ENCODE peak calls at places on chromosomes 6 and 20, in four cellular contexts. One of them, this sample, is unnamed. For H3K36me3, the result is how much of the 10 kb centered on the place peaks cover.

GRCh38 chr6:89148016-89148750 is 2.3 kb downstream of the PM20D2 start:
- DNase-seq in GM12878: no peak
- DNase-seq in brain microvascular endothelial cell: no peak
- DNase-seq in lung: no peak
- DNase-seq in this sample: no peak

GRCh38 chr6:130587778-130588520 is 222.1 kb downstream of the TMEM200A start:
- DNase-seq in GM12878: no peak
- DNase-seq in brain microvascular endothelial cell: peak
- DNase-seq in lung: no peak
- DNase-seq in this sample: no peak

GRCh38 chr20:33296206-33296605 is 13.2 kb downstream of the BPIFB1 start:
- DNase-seq in GM12878: no peak
- DNase-seq in brain microvascular endothelial cell: no peak
- DNase-seq in lung: no peak
- DNase-seq in this sample: no peak

GRCh38 chr6:111764238-111765182 is 108.7 kb downstream of the FYN start:
- DNase-seq in GM12878: peak
- DNase-seq in brain microvascular endothelial cell: peak
- DNase-seq in lung: no peak
- DNase-seq in this sample: peak

GRCh38 chr20:47785900-47786762 is 850 bp upstream of the SULF2 start:
- DNase-seq in GM12878: no peak
- DNase-seq in brain microvascular endothelial cell: peak
- DNase-seq in lung: peak
- DNase-seq in this sample: peak

GRCh38 chr20:59299961-59300340 is 460 bp upstream of the EDN3 start:
- DNase-seq in GM12878: no peak
- DNase-seq in brain microvascular endothelial cell: no peak
- DNase-seq in lung: no peak
- DNase-seq in this sample: no peak

GRCh38 chr20:36145877-36146707 is 8.4 kb upstream of the EPB41L1 start:
- DNase-seq in GM12878: no peak
- DNase-seq in brain microvascular endothelial cell: no peak
- DNase-seq in lung: no peak
- DNase-seq in this sample: no peak

GRCh38 chr6:56575736-56576135 is 67.0 kb downstream of the DST start:
- DNase-seq in GM12878: no peak
- DNase-seq in brain microvascular endothelial cell: no peak
- DNase-seq in lung: no peak
- DNase-seq in this sample: no peak

GRCh38 chr6:138664740-138665139 is 108.8 kb upstream of the CCDC28A start:
- DNase-seq in GM12878: no peak
- DNase-seq in brain microvascular endothelial cell: no peak
- DNase-seq in lung: no peak
- DNase-seq in this sample: no peak

GRCh38 chr6:41901882-41902519 is 6.8 kb upstream of the USP49 start:
- DNase-seq in GM12878: no peak
- DNase-seq in brain microvascular endothelial cell: no peak
- DNase-seq in lung: no peak
- DNase-seq in this sample: no peak

GRCh38 chr20:56924316-56924975 is 295.3 kb downstream of the TFAP2C start:
- DNase-seq in GM12878: no peak
- DNase-seq in brain microvascular endothelial cell: no peak
- DNase-seq in lung: no peak
- DNase-seq in this sample: no peak

GRCh38 chr6:90285611-90286381 is 10.8 kb downstream of the BACH2 start:
- DNase-seq in GM12878: peak
- DNase-seq in brain microvascular endothelial cell: peak
- DNase-seq in lung: peak
- DNase-seq in this sample: peak

GRCh38 chr6:10248378-10248843 is 166.5 kb downstream of the TFAP2A start:
- DNase-seq in GM12878: no peak
- DNase-seq in brain microvascular endothelial cell: peak
- DNase-seq in lung: no peak
- DNase-seq in this sample: no peak

GRCh38 chr6:114398481-114398880 is 55.7 kb upstream of the HS3ST5 start:
- DNase-seq in GM12878: no peak
- DNase-seq in brain microvascular endothelial cell: no peak
- DNase-seq in lung: no peak
- DNase-seq in this sample: no peak

GRCh38 chr6:136840612-136841011 is 18.2 kb downstream of the PEX7 start:
- DNase-seq in GM12878: no peak
- DNase-seq in brain microvascular endothelial cell: no peak
- DNase-seq in lung: no peak
- DNase-seq in this sample: no peak

GRCh38 chr6:156976144-156977088 is 199.2 kb downstream of the ARID1B start:
- DNase-seq in GM12878: no peak
- DNase-seq in brain microvascular endothelial cell: no peak
- DNase-seq in lung: no peak
- DNase-seq in this sample: no peak

GRCh38 chr6:20868397-20869185 is 334.3 kb downstream of the CDKAL1 start:
- DNase-seq in GM12878: no peak
- DNase-seq in brain microvascular endothelial cell: no peak
- DNase-seq in lung: no peak
- DNase-seq in this sample: no peak

GRCh38 chr6:166360243-166361079 is 18.1 kb upstream of the SFT2D1 start:
- DNase-seq in GM12878: no peak
- DNase-seq in brain microvascular endothelial cell: no peak
- DNase-seq in lung: no peak
- DNase-seq in this sample: no peak

GRCh38 chr6:11710968-11711643 is 67.5 kb downstream of the ADTRP start:
- DNase-seq in GM12878: no peak
- DNase-seq in brain microvascular endothelial cell: no peak
- DNase-seq in lung: no peak
- DNase-seq in this sample: no peak

GRCh38 chr20:19628570-19629134 is 129.4 kb upstream of the RIN2 start:
- DNase-seq in GM12878: peak
- DNase-seq in brain microvascular endothelial cell: peak
- DNase-seq in lung: peak
- DNase-seq in this sample: peak

GRCh38 chr6:119307041-119307440 is 42.5 kb downstream of the MAN1A1 start:
- DNase-seq in GM12878: no peak
- DNase-seq in brain microvascular endothelial cell: no peak
- DNase-seq in lung: no peak
- DNase-seq in this sample: no peak

GRCh38 chr6:7414811-7415210 is 25.2 kb downstream of the RIOK1 start:
- DNase-seq in GM12878: no peak
- DNase-seq in brain microvascular endothelial cell: peak
- DNase-seq in lung: no peak
- DNase-seq in this sample: no peak

GRCh38 chr6:155314773-155315515 is 660 bp upstream of the TFB1M start:
- DNase-seq in GM12878: peak
- DNase-seq in brain microvascular endothelial cell: peak
- DNase-seq in lung: peak
- DNase-seq in this sample: no peak

GRCh38 chr20:60113024-60113724 is 155.0 kb downstream of the CDH26 start:
- DNase-seq in GM12878: no peak
- DNase-seq in brain microvascular endothelial cell: no peak
- DNase-seq in lung: no peak
- DNase-seq in this sample: no peak

GRCh38 chr20:34538671-34539123 is 19.8 kb upstream of the MAP1LC3A start:
- DNase-seq in GM12878: no peak
- DNase-seq in brain microvascular endothelial cell: peak
- DNase-seq in lung: peak
- DNase-seq in this sample: no peak

GRCh38 chr20:31555203-31555602 is 41.0 kb downstream of the HM13 start:
- DNase-seq in GM12878: no peak
- DNase-seq in brain microvascular endothelial cell: no peak
- DNase-seq in lung: no peak
- DNase-seq in this sample: no peak

GRCh38 chr20:62752671-62753501 is 43.4 kb upstream of the MRGBP start:
- DNase-seq in GM12878: no peak
- DNase-seq in brain microvascular endothelial cell: no peak
- DNase-seq in lung: no peak
- DNase-seq in this sample: no peak

GRCh38 chr20:25579081-25579770 is 6.1 kb downstream of the NINL start:
- DNase-seq in GM12878: no peak
- DNase-seq in brain microvascular endothelial cell: peak
- DNase-seq in lung: no peak
- DNase-seq in this sample: no peak

GRCh38 chr6:32370510-32370909 is 1.2 kb downstream of the TSBP1 start:
- DNase-seq in GM12878: no peak
- DNase-seq in brain microvascular endothelial cell: no peak
- DNase-seq in lung: no peak
- DNase-seq in this sample: no peak

GRCh38 chr6:122376246-122376645 is 23.2 kb upstream of the HSF2 start:
- DNase-seq in GM12878: no peak
- DNase-seq in brain microvascular endothelial cell: no peak
- DNase-seq in lung: no peak
- DNase-seq in this sample: no peak

GRCh38 chr6:167856474-167856873 is 29.8 kb downstream of the AFDN start:
- DNase-seq in GM12878: no peak
- DNase-seq in brain microvascular endothelial cell: no peak
- DNase-seq in lung: no peak
- DNase-seq in this sample: no peak

DNA sequence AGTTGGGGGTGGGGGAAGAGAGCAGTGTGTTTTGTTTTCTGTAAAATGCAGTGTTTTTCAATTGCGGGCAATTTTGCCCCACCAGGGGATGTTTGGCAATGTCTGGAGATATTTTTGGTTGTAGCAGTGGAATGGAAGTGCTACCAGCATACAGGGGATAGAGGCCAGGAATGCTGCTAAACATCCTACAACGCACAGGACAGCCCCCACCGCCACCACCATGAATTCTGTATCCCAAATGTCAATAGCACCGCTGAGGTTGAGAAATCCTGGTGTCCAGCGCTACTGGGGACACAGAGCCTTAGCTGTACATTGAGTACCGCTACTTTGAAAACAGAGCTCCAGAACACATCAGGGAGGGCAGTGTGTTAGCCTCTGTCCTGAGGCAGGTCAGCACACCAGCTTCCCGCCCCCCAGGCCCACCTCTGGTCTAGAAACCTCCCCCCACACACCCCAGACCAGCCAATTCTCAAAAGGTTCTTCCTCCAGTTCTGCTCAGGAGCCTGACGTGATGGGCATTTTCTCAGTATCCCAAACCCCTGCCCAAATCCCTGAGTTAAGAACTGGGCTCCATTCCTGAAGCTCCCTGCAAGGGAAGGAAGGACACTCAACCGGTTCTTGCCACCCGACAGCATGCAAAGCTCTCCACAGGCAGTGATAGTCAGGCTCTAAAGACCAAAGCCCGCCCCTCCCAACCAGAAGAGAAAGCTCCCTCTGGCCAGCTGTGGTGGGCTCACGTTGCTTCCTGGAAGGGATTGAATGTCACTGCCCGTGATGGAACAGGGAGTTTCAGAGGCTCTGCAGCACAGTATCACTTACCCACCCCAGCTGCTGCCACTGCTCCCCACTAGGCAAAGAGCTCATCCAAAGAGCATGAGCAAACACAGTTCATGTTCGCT is 321.5 kb upstream of the JARID2 start:
- DNase-seq in GM12878: no peak
- DNase-seq in brain microvascular endothelial cell: no peak
- DNase-seq in lung: no peak
- DNase-seq in this sample: no peak
- H3K4me3 ChIP-seq in GM12878: no peak
- H3K4me3 ChIP-seq in brain microvascular endothelial cell: no peak
- H3K4me3 ChIP-seq in lung: no peak
- H3K4me3 ChIP-seq in this sample: no peak

GRCh38 chr6:47714802-47715201 is 16.4 kb downstream of the ADGRF4 start:
- DNase-seq in GM12878: no peak
- DNase-seq in brain microvascular endothelial cell: no peak
- DNase-seq in lung: no peak
- DNase-seq in this sample: no peak
- H3K36me3 ChIP-seq in GM12878: under half
- H3K36me3 ChIP-seq in brain microvascular endothelial cell: under half
- H3K36me3 ChIP-seq in lung: under half
- H3K36me3 ChIP-seq in this sample: under half

DNA sequence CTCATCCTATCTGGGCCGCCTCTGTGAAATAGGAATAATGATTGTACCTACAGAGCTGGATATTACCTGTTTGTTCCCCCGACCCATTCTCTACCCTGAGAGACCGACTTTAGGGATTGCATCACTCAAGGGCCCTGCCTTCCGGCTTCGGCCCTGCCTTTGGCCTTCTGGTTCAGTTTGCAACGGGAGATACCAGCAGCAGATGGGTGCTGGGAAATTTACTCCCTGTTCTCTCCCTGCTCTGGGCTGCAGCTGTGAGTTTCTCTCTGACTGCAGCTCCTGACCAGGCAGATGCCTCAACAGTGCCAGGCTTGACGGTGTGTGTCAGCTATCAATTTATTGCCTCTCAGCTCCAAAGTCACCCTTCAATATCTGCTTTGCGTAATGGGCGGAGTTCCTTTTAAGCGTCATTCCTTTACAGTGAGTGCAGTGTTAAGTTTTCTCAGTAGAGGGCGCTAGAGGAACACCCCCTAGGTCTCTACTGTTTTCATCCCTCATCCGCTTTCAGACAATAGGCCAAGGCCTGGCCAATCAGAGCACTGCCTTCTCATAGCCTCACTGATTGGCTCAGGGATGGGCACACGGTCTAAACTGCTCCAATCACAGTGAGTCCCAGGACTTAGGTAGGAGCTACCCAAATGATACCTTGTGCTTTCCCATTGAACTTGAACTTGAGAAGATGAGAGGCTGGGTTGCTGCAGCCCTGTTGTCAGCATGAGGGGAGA is 30.0 kb downstream of the KCNG1 start:
- DNase-seq in GM12878: peak
- DNase-seq in brain microvascular endothelial cell: peak
- DNase-seq in lung: no peak
- DNase-seq in this sample: no peak
- TF ChIP-seq CTCF in GM12878: peak
- TF ChIP-seq CTCF in brain microvascular endothelial cell: peak
- TF ChIP-seq CTCF in lung: peak
- TF ChIP-seq CTCF in this sample: peak

DNA sequence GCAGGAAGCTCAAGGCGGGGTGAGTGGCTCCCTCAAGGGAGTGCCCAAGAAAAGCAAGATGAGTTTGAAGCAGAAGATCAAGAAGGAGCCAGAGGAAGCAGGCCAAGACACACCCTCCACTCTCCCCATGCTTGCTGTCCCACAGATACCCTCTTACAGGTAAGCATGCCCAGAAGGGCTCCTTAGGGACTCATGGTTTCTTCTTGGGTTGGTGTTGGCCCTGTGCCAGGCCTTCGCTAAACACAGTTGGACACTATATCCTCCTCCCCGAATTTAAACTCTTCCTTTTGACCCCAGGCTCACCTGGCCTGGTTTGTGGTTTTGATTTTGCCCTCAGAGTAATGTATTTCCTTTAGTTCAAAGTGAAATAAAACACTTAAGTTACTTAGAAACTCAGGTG is 5.1 kb downstream of the BRPF3 start:
- DNase-seq in GM12878: no peak
- DNase-seq in brain microvascular endothelial cell: no peak
- DNase-seq in lung: no peak
- DNase-seq in this sample: no peak
- H3K4me3 ChIP-seq in GM12878: no peak
- H3K4me3 ChIP-seq in brain microvascular endothelial cell: no peak
- H3K4me3 ChIP-seq in lung: no peak
- H3K4me3 ChIP-seq in this sample: no peak

This sample was measured in GM06990.